ENCODE peak calls at places on chromosomes 3 and 15, in six cellular contexts. One of them, this sample, is unnamed.

GRCh38 chr3:38374221-38374620 is 27.6 kb downstream of the XYLB start:
- DNase-seq in T-helper 2 cell: peak
- DNase-seq in activated naive CD4-positive, alpha-beta T cell treated with anti-CD3 and anti-CD28 coated beads for 36 hours: peak
- DNase-seq in myocyte: no peak
- DNase-seq in HFFc6: no peak
- DNase-seq in D341Med: no peak
- DNase-seq in this sample: no peak

GRCh38 chr15:55917881-55918296 is 75.5 kb downstream of the NEDD4 start:
- DNase-seq in T-helper 2 cell: peak
- DNase-seq in activated naive CD4-positive, alpha-beta T cell treated with anti-CD3 and anti-CD28 coated beads for 36 hours: peak
- DNase-seq in myocyte: peak
- DNase-seq in HFFc6: peak
- DNase-seq in D341Med: peak
- DNase-seq in this sample: peak

GRCh38 chr3:123785602-123786001 is 98.5 kb downstream of the MYLK start:
- DNase-seq in T-helper 2 cell: no peak
- DNase-seq in activated naive CD4-positive, alpha-beta T cell treated with anti-CD3 and anti-CD28 coated beads for 36 hours: no peak
- DNase-seq in myocyte: no peak
- DNase-seq in HFFc6: no peak
- DNase-seq in D341Med: no peak
- DNase-seq in this sample: no peak

GRCh38 chr15:91516866-91517265 is 336.6 kb upstream of the SLCO3A1 start:
- DNase-seq in T-helper 2 cell: no peak
- DNase-seq in activated naive CD4-positive, alpha-beta T cell treated with anti-CD3 and anti-CD28 coated beads for 36 hours: no peak
- DNase-seq in myocyte: no peak
- DNase-seq in HFFc6: no peak
- DNase-seq in D341Med: no peak
- DNase-seq in this sample: no peak

GRCh38 chr15:71739355-71739754 is 71.0 kb upstream of the NR2E3 start:
- DNase-seq in T-helper 2 cell: no peak
- DNase-seq in activated naive CD4-positive, alpha-beta T cell treated with anti-CD3 and anti-CD28 coated beads for 36 hours: no peak
- DNase-seq in myocyte: no peak
- DNase-seq in HFFc6: no peak
- DNase-seq in D341Med: no peak
- DNase-seq in this sample: no peak

GRCh38 chr3:33250712-33251111 is 26.5 kb upstream of the FBXL2 start:
- DNase-seq in T-helper 2 cell: no peak
- DNase-seq in activated naive CD4-positive, alpha-beta T cell treated with anti-CD3 and anti-CD28 coated beads for 36 hours: no peak
- DNase-seq in myocyte: peak
- DNase-seq in HFFc6: no peak
- DNase-seq in D341Med: no peak
- DNase-seq in this sample: no peak

GRCh38 chr15:69843927-69844326 is 253.8 kb downstream of the TLE3 start:
- DNase-seq in T-helper 2 cell: no peak
- DNase-seq in activated naive CD4-positive, alpha-beta T cell treated with anti-CD3 and anti-CD28 coated beads for 36 hours: no peak
- DNase-seq in myocyte: no peak
- DNase-seq in HFFc6: no peak
- DNase-seq in D341Med: no peak
- DNase-seq in this sample: no peak

GRCh38 chr15:68298882-68299381 is 21.4 kb downstream of the FEM1B start:
- DNase-seq in T-helper 2 cell: peak
- DNase-seq in activated naive CD4-positive, alpha-beta T cell treated with anti-CD3 and anti-CD28 coated beads for 36 hours: peak
- DNase-seq in myocyte: no peak
- DNase-seq in HFFc6: no peak
- DNase-seq in D341Med: no peak
- DNase-seq in this sample: no peak

GRCh38 chr15:77541421-77542181 is 91.1 kb downstream of the LINGO1 start:
- DNase-seq in T-helper 2 cell: no peak
- DNase-seq in activated naive CD4-positive, alpha-beta T cell treated with anti-CD3 and anti-CD28 coated beads for 36 hours: no peak
- DNase-seq in myocyte: no peak
- DNase-seq in HFFc6: no peak
- DNase-seq in D341Med: no peak
- DNase-seq in this sample: peak

GRCh38 chr15:48580736-48581135 is 64.8 kb downstream of the FBN1 start:
- DNase-seq in T-helper 2 cell: no peak
- DNase-seq in activated naive CD4-positive, alpha-beta T cell treated with anti-CD3 and anti-CD28 coated beads for 36 hours: no peak
- DNase-seq in myocyte: no peak
- DNase-seq in HFFc6: no peak
- DNase-seq in D341Med: no peak
- DNase-seq in this sample: no peak

GRCh38 chr3:175208316-175208715 is 349.2 kb downstream of the NAALADL2 start:
- DNase-seq in T-helper 2 cell: no peak
- DNase-seq in activated naive CD4-positive, alpha-beta T cell treated with anti-CD3 and anti-CD28 coated beads for 36 hours: no peak
- DNase-seq in myocyte: no peak
- DNase-seq in HFFc6: peak
- DNase-seq in D341Med: no peak
- DNase-seq in this sample: no peak

GRCh38 chr3:194732617-194733016 is 46.9 kb downstream of the FAM43A start:
- DNase-seq in T-helper 2 cell: no peak
- DNase-seq in activated naive CD4-positive, alpha-beta T cell treated with anti-CD3 and anti-CD28 coated beads for 36 hours: no peak
- DNase-seq in myocyte: peak
- DNase-seq in HFFc6: no peak
- DNase-seq in D341Med: no peak
- DNase-seq in this sample: no peak

GRCh38 chr3:34207826-34208225 is 409.4 kb downstream of the PDCD6IP start:
- DNase-seq in T-helper 2 cell: no peak
- DNase-seq in activated naive CD4-positive, alpha-beta T cell treated with anti-CD3 and anti-CD28 coated beads for 36 hours: no peak
- DNase-seq in myocyte: peak
- DNase-seq in HFFc6: no peak
- DNase-seq in D341Med: no peak
- DNase-seq in this sample: peak

GRCh38 chr15:90911906-90912769 is 9.0 kb downstream of the MAN2A2 start:
- DNase-seq in T-helper 2 cell: no peak
- DNase-seq in activated naive CD4-positive, alpha-beta T cell treated with anti-CD3 and anti-CD28 coated beads for 36 hours: no peak
- DNase-seq in myocyte: no peak
- DNase-seq in HFFc6: no peak
- DNase-seq in D341Med: no peak
- DNase-seq in this sample: no peak

GRCh38 chr3:148865039-148865438 is at the start of gene CPA3:
- DNase-seq in T-helper 2 cell: no peak
- DNase-seq in activated naive CD4-positive, alpha-beta T cell treated with anti-CD3 and anti-CD28 coated beads for 36 hours: no peak
- DNase-seq in myocyte: no peak
- DNase-seq in HFFc6: no peak
- DNase-seq in D341Med: no peak
- DNase-seq in this sample: no peak

GRCh38 chr15:59222106-59222505 is 15.5 kb downstream of the LDHAL6B start:
- DNase-seq in T-helper 2 cell: no peak
- DNase-seq in activated naive CD4-positive, alpha-beta T cell treated with anti-CD3 and anti-CD28 coated beads for 36 hours: no peak
- DNase-seq in myocyte: peak
- DNase-seq in HFFc6: peak
- DNase-seq in D341Med: no peak
- DNase-seq in this sample: peak

GRCh38 chr3:184508938-184509337 is 52.6 kb upstream of the EPHB3 start:
- DNase-seq in T-helper 2 cell: no peak
- DNase-seq in activated naive CD4-positive, alpha-beta T cell treated with anti-CD3 and anti-CD28 coated beads for 36 hours: no peak
- DNase-seq in myocyte: no peak
- DNase-seq in HFFc6: no peak
- DNase-seq in D341Med: no peak
- DNase-seq in this sample: no peak

GRCh38 chr3:144287001-144287400 is 315.4 kb downstream of the DIPK2A start:
- DNase-seq in T-helper 2 cell: no peak
- DNase-seq in activated naive CD4-positive, alpha-beta T cell treated with anti-CD3 and anti-CD28 coated beads for 36 hours: no peak
- DNase-seq in myocyte: peak
- DNase-seq in HFFc6: no peak
- DNase-seq in D341Med: no peak
- DNase-seq in this sample: no peak

GRCh38 chr3:71652786-71653419 is 69.4 kb upstream of the FOXP1 start:
- DNase-seq in T-helper 2 cell: peak
- DNase-seq in activated naive CD4-positive, alpha-beta T cell treated with anti-CD3 and anti-CD28 coated beads for 36 hours: peak
- DNase-seq in myocyte: peak
- DNase-seq in HFFc6: peak
- DNase-seq in D341Med: peak
- DNase-seq in this sample: peak